ENCODE peak calls at places on chromosomes 13 and 19, in ten cellular contexts. S is uterus, Y is Peyer's patch, M is sigmoid colon, B is heart left ventricle, L is breast epithelium, R is transverse colon, N is right lobe of liver, K is esophagus squamous epithelium, C is GM12891. J is an unnamed sample.

GRCh38 chr19:11659612-11660011 is 62.3 kb downstream of the ZNF627 start:
- DNase-seq in S (no peak), Y (no peak), M (no peak), B (no peak), L (no peak), R (no peak), N (no peak), K (no peak), C (no peak), J (peak; percentile 11)

GRCh38 chr13:32940601-32941000 is 75.6 kb upstream of the KL start:
- DNase-seq in S (no peak), Y (no peak), M (no peak), B (peak; percentile 56), L (no peak), R (no peak), N (no peak), K (no peak), C (no peak), J (no peak)

GRCh38 chr19:56639217-56639616 is 3.7 kb upstream of the SMIM17 start:
- DNase-seq in S (no peak), Y (no peak), M (no peak), B (no peak), L (no peak), R (no peak), N (no peak), K (no peak), C (no peak), J (peak; percentile 36)

GRCh38 chr13:46614582-46614981 is 61.6 kb downstream of the LRCH1 start:
- DNase-seq in S (peak; percentile 66), Y (no peak), M (no peak), B (no peak), L (no peak), R (no peak), N (no peak), K (no peak), C (no peak), J (no peak)

GRCh38 chr13:28560612-28561011 is 65.7 kb upstream of the FLT1 start:
- DNase-seq in S (no peak), Y (no peak), M (no peak), B (no peak), L (no peak), R (no peak), N (no peak), K (no peak), C (no peak), J (no peak)

GRCh38 chr13:42001580-42001979 is 40.7 kb upstream of the VWA8 start:
- DNase-seq in S (peak; percentile 83), Y (no peak), M (no peak), B (no peak), L (no peak), R (no peak), N (no peak), K (no peak), C (no peak), J (no peak)

GRCh38 chr13:98133949-98134348 is 8.9 kb upstream of the FARP1 start:
- DNase-seq in S (no peak), Y (no peak), M (no peak), B (no peak), L (no peak), R (no peak), N (no peak), K (no peak), C (no peak), J (peak; percentile 25)

GRCh38 chr13:97281028-97281427 is 58.9 kb downstream of the MBNL2 start:
- DNase-seq in S (no peak), Y (no peak), M (no peak), B (no peak), L (no peak), R (no peak), N (no peak), K (no peak), C (no peak), J (no peak)

GRCh38 chr19:8639821-8640401 is 9.5 kb downstream of the NFILZ start:
- DNase-seq in S (no peak), Y (no peak), M (no peak), B (no peak), L (no peak), R (no peak), N (no peak), K (no peak), C (no peak), J (no peak)

GRCh38 chr19:5826531-5827341 is 12.8 kb downstream of the FUT6 start:
- DNase-seq in S (no peak), Y (peak; percentile 83), M (peak; percentile 91), B (peak; percentile 83), L (peak; percentile 49), R (peak; percentile 88), N (peak; percentile 90), K (no peak), C (no peak), J (no peak)

GRCh38 chr19:35822579-35822978 is 9.9 kb upstream of the PRODH2 start:
- DNase-seq in S (no peak), Y (no peak), M (no peak), B (no peak), L (no peak), R (no peak), N (no peak), K (no peak), C (no peak), J (no peak)

GRCh38 chr13:44373601-44374347 is at the start of gene SERP2:
- DNase-seq in S (peak; percentile 56), Y (peak; percentile 59), M (peak; percentile 76), B (peak; percentile 53), L (no peak), R (no peak), N (peak; percentile 27), K (no peak), C (no peak), J (peak; percentile 61)

GRCh38 chr19:9903341-9903740 is 33.0 kb downstream of the OLFM2 start:
- DNase-seq in S (no peak), Y (no peak), M (no peak), B (no peak), L (no peak), R (no peak), N (no peak), K (no peak), C (no peak), J (no peak)

GRCh38 chr13:106275441-106276032 is 259.9 kb downstream of the EFNB2 start:
- DNase-seq in S (no peak), Y (no peak), M (no peak), B (no peak), L (no peak), R (no peak), N (no peak), K (no peak), C (no peak), J (no peak)

GRCh38 chr19:51185868-51186215 is 39.0 kb upstream of the CD33 start:
- DNase-seq in S (no peak), Y (no peak), M (no peak), B (no peak), L (no peak), R (no peak), N (no peak), K (no peak), C (no peak), J (no peak)

GRCh38 chr19:29845576-29846176 is 33.9 kb downstream of the CCNE1 start:
- DNase-seq in S (peak; percentile 19), Y (peak; percentile 63), M (no peak), B (peak; percentile 31), L (no peak), R (peak; percentile 37), N (no peak), K (no peak), C (no peak), J (peak; percentile 39)

GRCh38 chr19:44212250-44212864 is at the start of gene ZNF227:
- DNase-seq in S (peak; percentile 93), Y (peak; percentile 88), M (peak; percentile 97), B (peak; percentile 95), L (peak; percentile 88), R (peak; percentile 91), N (peak; percentile 91), K (peak; percentile 28), C (peak; percentile 50), J (peak; percentile 86)
- TF ChIP-seq POLR2A in S (no peak), Y (peak; percentile 14), M (no peak), B (peak; percentile 53), L (no peak), R (peak; percentile 49), N (no peak), K (no peak), C (peak; percentile 71), J (peak; percentile 69)

DNA sequence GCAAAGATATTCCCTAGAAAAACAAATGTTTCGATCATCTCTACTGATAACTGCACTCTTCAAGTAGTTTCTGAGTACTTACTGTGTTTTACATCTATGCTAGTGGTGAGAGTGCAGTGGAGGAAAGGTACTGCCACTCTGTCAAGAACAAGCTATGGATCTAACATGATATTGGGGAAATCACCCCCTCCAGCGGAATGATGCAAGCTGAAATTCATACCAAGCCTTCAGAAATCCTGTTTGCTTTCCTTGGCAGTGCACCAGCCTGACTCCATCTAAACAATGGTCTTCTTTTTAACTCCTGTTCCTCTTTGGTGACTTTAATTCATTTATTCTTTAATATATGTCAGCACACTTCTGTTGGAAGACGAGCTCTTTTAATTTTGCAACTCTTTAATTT is 238.0 kb downstream of the PCDH9 start:
- DNase-seq in S (no peak), Y (no peak), M (no peak), B (no peak), L (no peak), R (no peak), N (no peak), K (no peak), C (no peak), J (no peak)
- TF ChIP-seq POLR2A in S (no peak), Y (no peak), M (no peak), B (no peak), L (no peak), R (no peak), N (no peak), K (no peak), C (no peak), J (no peak)

GRCh38 chr13:63842102-63842501 is 2426.5 kb upstream of the PCDH20 start:
- DNase-seq in S (no peak), Y (no peak), M (no peak), B (no peak), L (no peak), R (no peak), N (no peak), K (no peak), C (no peak), J (no peak)

GRCh38 chr13:63838366-63839110 is 2422.9 kb upstream of the PCDH20 start:
- DNase-seq in S (no peak), Y (peak; percentile 33), M (no peak), B (no peak), L (no peak), R (no peak), N (no peak), K (no peak), C (no peak), J (no peak)

GRCh38 chr13:63840551-63841421 is 2425.1 kb upstream of the PCDH20 start:
- DNase-seq in S (no peak), Y (no peak), M (no peak), B (no peak), L (no peak), R (no peak), N (no peak), K (no peak), C (no peak), J (no peak)

GRCh38 chr13:63843766-63844699 is 2428.4 kb upstream of the PCDH20 start:
- DNase-seq in S (no peak), Y (no peak), M (no peak), B (no peak), L (no peak), R (no peak), N (no peak), K (no peak), C (no peak), J (no peak)
- TF ChIP-seq POLR2A in S (no peak), Y (no peak), M (no peak), B (no peak), L (no peak), R (no peak), N (no peak), K (no peak), C (no peak), J (no peak)

GRCh38 chr13:113592571-113592970 is 8.0 kb downstream of the TFDP1 start:
- DNase-seq in S (no peak), Y (no peak), M (peak; percentile 34), B (no peak), L (no peak), R (peak; percentile 6), N (no peak), K (no peak), C (no peak), J (peak; percentile 38)
- TF ChIP-seq POLR2A in S (no peak), Y (no peak), M (no peak), B (no peak), L (no peak), R (no peak), N (no peak), K (no peak), C (no peak), J (no peak)